ENCODE peak calls at places on chromosome 14, in ten cellular contexts. C, Y, E, T, P, O, K, I, V and S are unnamed samples. For H3K4me1 and H3K27me3, the result is how much of the 10 kb centered on the place peaks cover.

GRCh38 chr14:53545217-53545616 is 392.1 kb upstream of the DDHD1 start:
- DNase-seq in C (no peak), Y (no peak), E (no peak), T (no peak), P (no peak), O (no peak), K (no peak), I (no peak), V (no peak), S (no peak)

GRCh38 chr14:84006643-84007137 is 1523.3 kb upstream of the FLRT2 start:
- DNase-seq in C (peak), Y (no peak), E (no peak), T (no peak), P (no peak), O (no peak), K (no peak), I (no peak), V (peak), S (no peak)

GRCh38 chr14:53964249-53964648 is 7.6 kb upstream of the BMP4 start:
- DNase-seq in C (no peak), Y (no peak), E (no peak), T (no peak), P (no peak), O (no peak), K (no peak), I (no peak), V (peak), S (no peak)

GRCh38 chr14:84036863-84037262 is 1493.1 kb upstream of the FLRT2 start:
- DNase-seq in C (peak), Y (no peak), E (no peak), T (no peak), P (no peak), O (peak), K (no peak), I (no peak), V (peak), S (no peak)

GRCh38 chr14:101520621-101521305 is 40.5 kb upstream of the DIO3 start:
- DNase-seq in C (no peak), Y (peak), E (peak), T (no peak), P (peak), O (no peak), K (peak), I (no peak), V (no peak), S (no peak)

GRCh38 chr14:50059773-50060629 is 56.4 kb downstream of the VCPKMT start:
- DNase-seq in C (no peak), Y (no peak), E (no peak), T (no peak), P (no peak), O (no peak), K (no peak), I (peak), V (no peak), S (no peak)

GRCh38 chr14:91649930-91650329 is 82.0 kb downstream of the CATSPERB start:
- DNase-seq in C (peak), Y (no peak), E (no peak), T (no peak), P (no peak), O (no peak), K (no peak), I (no peak), V (peak), S (no peak)

GRCh38 chr14:55731881-55732498 is 152.0 kb downstream of the KTN1 start:
- DNase-seq in C (peak), Y (peak), E (no peak), T (no peak), P (no peak), O (no peak), K (no peak), I (no peak), V (peak), S (no peak)

GRCh38 chr14:66070542-66071319 is 415.4 kb upstream of the CCDC196 start:
- DNase-seq in C (peak), Y (no peak), E (peak), T (peak), P (no peak), O (no peak), K (no peak), I (no peak), V (peak), S (peak)

GRCh38 chr14:68468437-68469207 is 324.2 kb downstream of the ZFP36L1 start:
- DNase-seq in C (peak), Y (no peak), E (no peak), T (no peak), P (no peak), O (peak), K (no peak), I (no peak), V (peak), S (no peak)

GRCh38 chr14:78519863-78520262 is 349.7 kb downstream of the NRXN3 start:
- DNase-seq in C (peak), Y (no peak), E (no peak), T (no peak), P (no peak), O (no peak), K (no peak), I (no peak), V (peak), S (peak)

GRCh38 chr14:30610719-30611388 is 11.3 kb upstream of the SCFD1 start:
- DNase-seq in C (peak), Y (no peak), E (peak), T (no peak), P (no peak), O (no peak), K (no peak), I (no peak), V (peak), S (no peak)

GRCh38 chr14:46048127-46048526 is 603.5 kb downstream of the RPL10L start:
- DNase-seq in C (peak), Y (no peak), E (no peak), T (no peak), P (no peak), O (no peak), K (no peak), I (no peak), V (peak), S (peak)

GRCh38 chr14:51328942-51329350 is 88.9 kb downstream of the TMX1 start:
- DNase-seq in C (no peak), Y (no peak), E (no peak), T (no peak), P (no peak), O (no peak), K (no peak), I (no peak), V (no peak), S (no peak)

GRCh38 chr14:21098134-21098891 is at the start of gene ZNF219:
- DNase-seq in C (peak), Y (no peak), E (peak), T (peak), P (no peak), O (no peak), K (no peak), I (peak), V (peak), S (no peak)

GRCh38 chr14:71497645-71498086 is 434.6 kb upstream of the RGS6 start:
- DNase-seq in C (peak), Y (no peak), E (no peak), T (no peak), P (no peak), O (no peak), K (no peak), I (no peak), V (peak), S (no peak)

GRCh38 chr14:52877628-52878027 is 73.2 kb downstream of the FERMT2 start:
- DNase-seq in C (no peak), Y (no peak), E (no peak), T (no peak), P (no peak), O (no peak), K (no peak), I (no peak), V (peak), S (no peak)

GRCh38 chr14:97640031-97640430 is 842.8 kb downstream of the VRK1 start:
- DNase-seq in C (no peak), Y (no peak), E (no peak), T (no peak), P (no peak), O (no peak), K (no peak), I (no peak), V (no peak), S (peak)

GRCh38 chr14:58663494-58664111 is 25.8 kb downstream of the DACT1 start:
- DNase-seq in C (no peak), Y (no peak), E (no peak), T (no peak), P (no peak), O (no peak), K (no peak), I (no peak), V (no peak), S (no peak)

GRCh38 chr14:101426466-101426865 is 134.8 kb upstream of the DIO3 start:
- DNase-seq in C (no peak), Y (no peak), E (no peak), T (no peak), P (no peak), O (no peak), K (no peak), I (no peak), V (no peak), S (no peak)

GRCh38 chr14:78863143-78863542 is 693.0 kb downstream of the NRXN3 start:
- DNase-seq in C (peak), Y (no peak), E (no peak), T (no peak), P (no peak), O (peak), K (no peak), I (no peak), V (peak), S (peak)

GRCh38 chr14:96138241-96138640 is 66.4 kb upstream of the BDKRB2 start:
- DNase-seq in C (no peak), Y (no peak), E (no peak), T (no peak), P (no peak), O (no peak), K (no peak), I (no peak), V (no peak), S (no peak)

GRCh38 chr14:28785096-28785952 is 18.7 kb downstream of the FOXG1 start:
- DNase-seq in C (no peak), Y (no peak), E (no peak), T (no peak), P (no peak), O (no peak), K (no peak), I (no peak), V (no peak), S (no peak)

GRCh38 chr14:25308244-25308643 is 258.3 kb upstream of the STXBP6 start:
- DNase-seq in C (no peak), Y (no peak), E (no peak), T (no peak), P (no peak), O (no peak), K (no peak), I (no peak), V (no peak), S (peak)

GRCh38 chr14:35337557-35338255 is 45.5 kb downstream of the PSMA6 start:
- DNase-seq in C (no peak), Y (no peak), E (no peak), T (no peak), P (no peak), O (peak), K (no peak), I (no peak), V (no peak), S (no peak)
- H3K4me1 ChIP-seq in C (under half), Y (half or more), E (under half), T (half or more), P (under half), O (half or more), K (under half), I (half or more), V (under half), S (under half)

DNA sequence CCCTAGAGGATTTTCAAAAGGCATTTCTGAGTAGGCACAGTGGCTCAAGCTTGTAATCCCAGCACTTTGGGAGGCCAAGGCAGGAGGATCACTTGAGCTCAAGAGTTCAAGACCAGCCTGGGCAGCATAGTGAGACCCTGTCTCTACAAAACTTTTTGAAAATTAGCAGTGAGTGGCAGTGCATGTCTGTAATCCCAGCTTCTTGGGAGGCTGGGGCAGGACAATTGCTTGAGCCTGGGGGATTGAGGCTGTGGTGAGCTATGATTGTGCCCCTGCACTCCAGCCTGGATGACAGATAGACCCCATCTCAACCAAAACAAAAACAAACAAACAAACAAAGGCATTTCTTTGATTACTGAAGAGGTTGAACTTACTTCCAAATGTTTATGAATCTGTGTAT is 201.4 kb downstream of the KIF26A start:
- DNase-seq in C (no peak), Y (no peak), E (no peak), T (no peak), P (no peak), O (no peak), K (no peak), I (no peak), V (no peak), S (no peak)
- H3K27me3 ChIP-seq in C (under half), Y (under half), E (under half), T (under half), P (under half), O (half or more), K (under half), I (under half), V (under half), S (under half)

GRCh38 chr14:106547735-106548550 is 1021.6 kb downstream of the TMEM121 start:
- DNase-seq in C (no peak), Y (no peak), E (no peak), T (no peak), P (no peak), O (no peak), K (no peak), I (no peak), V (no peak), S (no peak)
- H3K4me3 ChIP-seq in C (no peak), Y (no peak), E (no peak), T (no peak), P (no peak), O (no peak), K (no peak), I (no peak), V (no peak), S (no peak)

DNA sequence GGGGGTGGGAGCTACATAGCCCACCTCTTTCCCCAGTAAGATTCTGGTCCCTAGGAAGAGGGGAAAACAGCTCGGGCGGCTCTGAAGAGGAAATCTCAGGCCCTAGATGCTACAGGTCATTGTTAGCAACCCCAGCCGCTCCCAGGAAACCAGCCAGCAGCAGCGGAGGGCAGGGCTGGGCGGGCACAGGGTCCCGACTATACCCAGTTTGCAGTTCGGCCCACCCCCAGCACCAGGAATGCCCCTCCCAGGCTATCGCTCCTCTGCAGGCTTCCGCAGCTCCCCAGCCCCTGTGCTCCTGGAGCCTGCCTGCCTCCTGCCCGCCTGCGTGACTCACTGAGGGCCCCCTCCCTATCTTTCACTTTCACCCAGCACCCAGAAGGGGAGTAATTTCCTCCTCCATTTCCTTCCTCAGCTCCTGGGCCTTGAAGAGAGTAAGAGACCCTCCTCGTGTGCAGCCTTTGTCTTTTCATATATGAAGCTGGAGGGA is 27.2 kb upstream of the PNMA1 start:
- DNase-seq in C (peak), Y (no peak), E (peak), T (peak), P (peak), O (peak), K (no peak), I (peak), V (peak), S (no peak)
- H3K4me1 ChIP-seq in C (half or more), Y (half or more), E (half or more), T (half or more), P (under half), O (half or more), K (half or more), I (half or more), V (half or more), S (under half)

GRCh38 chr14:88321692-88322504 is 1.2 kb downstream of the KCNK10 start:
- DNase-seq in C (no peak), Y (no peak), E (no peak), T (no peak), P (no peak), O (no peak), K (no peak), I (no peak), V (no peak), S (no peak)
- H3K27me3 ChIP-seq in C (half or more), Y (under half), E (under half), T (half or more), P (under half), O (under half), K (under half), I (half or more), V (under half), S (half or more)

GRCh38 chr14:90384543-90384911 is 12.3 kb upstream of the CALM1 start:
- DNase-seq in C (peak), Y (no peak), E (no peak), T (no peak), P (no peak), O (no peak), K (no peak), I (no peak), V (no peak), S (no peak)
- H3K4me3 ChIP-seq in C (peak), Y (no peak), E (no peak), T (peak), P (no peak), O (peak), K (peak), I (peak), V (no peak), S (no peak)

DNA sequence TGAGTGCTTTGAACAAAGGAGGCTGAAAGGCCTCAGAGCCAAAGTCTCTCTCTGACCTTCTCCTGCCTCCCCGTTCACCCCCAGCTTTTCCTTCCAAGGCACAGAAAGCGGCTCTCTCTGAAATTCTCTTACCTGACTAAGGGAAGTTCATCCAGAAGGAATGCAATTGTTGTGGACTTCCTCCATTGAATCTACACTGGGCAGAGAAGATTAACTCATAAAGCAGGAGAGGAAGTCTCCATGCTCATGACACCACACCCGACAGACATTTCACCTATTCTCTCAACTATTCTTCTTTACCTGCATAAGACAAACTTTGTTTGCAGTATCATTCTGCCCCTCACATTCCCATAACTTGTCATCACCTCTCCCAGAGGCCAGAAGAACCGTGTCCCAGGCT is 129.3 kb upstream of the CCDC175 start:
- DNase-seq in C (no peak), Y (no peak), E (no peak), T (no peak), P (no peak), O (no peak), K (no peak), I (no peak), V (no peak), S (no peak)
- H3K4me1 ChIP-seq in C (under half), Y (under half), E (under half), T (under half), P (under half), O (under half), K (under half), I (under half), V (under half), S (under half)